ENCODE peak calls at places on chromosome 12, in nine cellular contexts. One of them, this sample, is unnamed.

GRCh38 chr12:57229041-57229633 is 374 bp upstream of the SHMT2 start:
- DNase-seq in activated naive CD4-positive, alpha-beta T cell treated with Interleukin-2 at 50 U/mL for 16 hours: no peak
- DNase-seq in CD4-positive, alpha-beta T cell: no peak
- DNase-seq in nephron progenitor cell: no peak
- DNase-seq in GM12865: peak; percentile 44
- DNase-seq in NCI-H1694: no peak
- DNase-seq in H4: no peak
- DNase-seq in substantia nigra: no peak
- DNase-seq in CD8-positive, alpha-beta T cell: no peak
- DNase-seq in this sample: no peak

GRCh38 chr12:54689984-54690383 is 41.8 kb upstream of the DCD start:
- DNase-seq in CD8-positive, alpha-beta T cell: no peak
- DNase-seq in substantia nigra: no peak
- DNase-seq in H4: no peak
- DNase-seq in CD4-positive, alpha-beta T cell: no peak
- DNase-seq in NCI-H1694: no peak
- DNase-seq in activated naive CD4-positive, alpha-beta T cell treated with Interleukin-2 at 50 U/mL for 16 hours: no peak
- DNase-seq in nephron progenitor cell: no peak
- DNase-seq in GM12865: no peak
- DNase-seq in this sample: no peak

GRCh38 chr12:65209655-65210043 is 40.3 kb downstream of the LEMD3 start:
- DNase-seq in H4: no peak
- DNase-seq in CD4-positive, alpha-beta T cell: no peak
- DNase-seq in NCI-H1694: no peak
- DNase-seq in activated naive CD4-positive, alpha-beta T cell treated with Interleukin-2 at 50 U/mL for 16 hours: no peak
- DNase-seq in CD8-positive, alpha-beta T cell: no peak
- DNase-seq in substantia nigra: no peak
- DNase-seq in GM12865: peak; percentile 72
- DNase-seq in nephron progenitor cell: no peak
- DNase-seq in this sample: no peak

GRCh38 chr12:91194500-91194899 is 11.9 kb upstream of the DCN start:
- DNase-seq in substantia nigra: no peak
- DNase-seq in NCI-H1694: no peak
- DNase-seq in nephron progenitor cell: no peak
- DNase-seq in GM12865: no peak
- DNase-seq in CD4-positive, alpha-beta T cell: no peak
- DNase-seq in H4: no peak
- DNase-seq in CD8-positive, alpha-beta T cell: no peak
- DNase-seq in activated naive CD4-positive, alpha-beta T cell treated with Interleukin-2 at 50 U/mL for 16 hours: no peak
- DNase-seq in this sample: no peak

GRCh38 chr12:39763894-39764176 is 144.2 kb upstream of the ABCD2 start:
- DNase-seq in CD4-positive, alpha-beta T cell: no peak
- DNase-seq in NCI-H1694: no peak
- DNase-seq in H4: no peak
- DNase-seq in GM12865: no peak
- DNase-seq in CD8-positive, alpha-beta T cell: no peak
- DNase-seq in nephron progenitor cell: no peak
- DNase-seq in substantia nigra: no peak
- DNase-seq in activated naive CD4-positive, alpha-beta T cell treated with Interleukin-2 at 50 U/mL for 16 hours: no peak
- DNase-seq in this sample: no peak

GRCh38 chr12:52319097-52319496 is 2.1 kb downstream of the KRT83 start:
- DNase-seq in nephron progenitor cell: no peak
- DNase-seq in substantia nigra: no peak
- DNase-seq in NCI-H1694: no peak
- DNase-seq in GM12865: no peak
- DNase-seq in CD4-positive, alpha-beta T cell: no peak
- DNase-seq in activated naive CD4-positive, alpha-beta T cell treated with Interleukin-2 at 50 U/mL for 16 hours: no peak
- DNase-seq in CD8-positive, alpha-beta T cell: no peak
- DNase-seq in H4: no peak
- DNase-seq in this sample: no peak

GRCh38 chr12:32181498-32182175 is 75.0 kb downstream of the BICD1 start:
- DNase-seq in CD8-positive, alpha-beta T cell: no peak
- DNase-seq in H4: no peak
- DNase-seq in nephron progenitor cell: no peak
- DNase-seq in GM12865: no peak
- DNase-seq in CD4-positive, alpha-beta T cell: no peak
- DNase-seq in NCI-H1694: peak; percentile 86
- DNase-seq in substantia nigra: no peak
- DNase-seq in activated naive CD4-positive, alpha-beta T cell treated with Interleukin-2 at 50 U/mL for 16 hours: no peak
- DNase-seq in this sample: no peak

GRCh38 chr12:57896437-57897201 is 44.7 kb upstream of the ATP23 start:
- DNase-seq in nephron progenitor cell: peak; percentile 77
- DNase-seq in CD8-positive, alpha-beta T cell: no peak
- DNase-seq in H4: peak; percentile 62
- DNase-seq in substantia nigra: peak; percentile 62
- DNase-seq in GM12865: peak; percentile 37
- DNase-seq in activated naive CD4-positive, alpha-beta T cell treated with Interleukin-2 at 50 U/mL for 16 hours: no peak
- DNase-seq in CD4-positive, alpha-beta T cell: no peak
- DNase-seq in NCI-H1694: peak; percentile 18
- DNase-seq in this sample: peak; percentile 49

GRCh38 chr12:52241205-52241842 is 8.3 kb downstream of the KRT7 start:
- DNase-seq in substantia nigra: no peak
- DNase-seq in CD4-positive, alpha-beta T cell: no peak
- DNase-seq in H4: no peak
- DNase-seq in CD8-positive, alpha-beta T cell: no peak
- DNase-seq in activated naive CD4-positive, alpha-beta T cell treated with Interleukin-2 at 50 U/mL for 16 hours: no peak
- DNase-seq in nephron progenitor cell: no peak
- DNase-seq in NCI-H1694: no peak
- DNase-seq in GM12865: no peak
- DNase-seq in this sample: no peak

GRCh38 chr12:44875954-44876553 is at the start of gene NELL2:
- DNase-seq in CD4-positive, alpha-beta T cell: peak; percentile 45
- DNase-seq in GM12865: peak; percentile 20
- DNase-seq in nephron progenitor cell: peak; percentile 74
- DNase-seq in activated naive CD4-positive, alpha-beta T cell treated with Interleukin-2 at 50 U/mL for 16 hours: peak; percentile 71
- DNase-seq in H4: peak; percentile 27
- DNase-seq in NCI-H1694: peak; percentile 54
- DNase-seq in CD8-positive, alpha-beta T cell: peak; percentile 65
- DNase-seq in substantia nigra: no peak
- DNase-seq in this sample: peak; percentile 63

GRCh38 chr12:14845350-14845750 is 2.0 kb upstream of the ART4 start:
- DNase-seq in CD4-positive, alpha-beta T cell: peak; percentile 12
- DNase-seq in CD8-positive, alpha-beta T cell: peak; percentile 7
- DNase-seq in GM12865: peak; percentile 57
- DNase-seq in activated naive CD4-positive, alpha-beta T cell treated with Interleukin-2 at 50 U/mL for 16 hours: peak; percentile 40
- DNase-seq in nephron progenitor cell: peak; percentile 39
- DNase-seq in H4: peak; percentile 69
- DNase-seq in substantia nigra: no peak
- DNase-seq in NCI-H1694: peak; percentile 89
- DNase-seq in this sample: peak; percentile 36

GRCh38 chr12:26058308-26058707 is 66.5 kb downstream of the BHLHE41 start:
- DNase-seq in substantia nigra: no peak
- DNase-seq in NCI-H1694: no peak
- DNase-seq in CD4-positive, alpha-beta T cell: no peak
- DNase-seq in H4: no peak
- DNase-seq in GM12865: peak; percentile 31
- DNase-seq in nephron progenitor cell: no peak
- DNase-seq in CD8-positive, alpha-beta T cell: no peak
- DNase-seq in activated naive CD4-positive, alpha-beta T cell treated with Interleukin-2 at 50 U/mL for 16 hours: no peak
- DNase-seq in this sample: no peak

This sample was measured in neural crest cell.